ENCODE peak calls at places on chromosomes 2 and 18, in six cellular contexts. D is GOT3; J is trophoblast cell; H is fibroblast of lung; Y is activated CD4-positive, alpha-beta memory T cell treated with anti-CD3 and anti-CD28 coated beads, Interleukin-2, amount 10 ng/mL, durations not matched to agents 7 days and 5 days; A is fibroblast of pulmonary artery. T is an unnamed sample.

GRCh38 chr2:152694161-152694661 is 23.1 kb downstream of the PRPF40A start:
- DNase-seq in D (no peak), J (peak; percentile 58), H (peak; percentile 90), Y (peak; percentile 61), A (peak; percentile 60), T (peak; percentile 89)

GRCh38 chr18:76592981-76593381 is 97.9 kb upstream of the ZNF516 start:
- DNase-seq in D (no peak), J (no peak), H (no peak), Y (no peak), A (peak; percentile 27), T (peak; percentile 57)

GRCh38 chr2:20562540-20563225 is 88.2 kb downstream of the HS1BP3 start:
- DNase-seq in D (no peak), J (no peak), H (no peak), Y (no peak), A (no peak), T (no peak)

GRCh38 chr2:10258726-10259125 is 44.0 kb upstream of the HPCAL1 start:
- DNase-seq in D (no peak), J (no peak), H (no peak), Y (no peak), A (no peak), T (no peak)

GRCh38 chr2:65530547-65531320 is 98.3 kb upstream of the SPRED2 start:
- DNase-seq in D (no peak), J (no peak), H (peak; percentile 65), Y (no peak), A (peak; percentile 20), T (peak; percentile 15)

GRCh38 chr18:8121942-8122480 is 487.2 kb upstream of the RAB12 start:
- DNase-seq in D (no peak), J (peak; percentile 90), H (peak; percentile 95), Y (no peak), A (peak; percentile 54), T (peak; percentile 89)

GRCh38 chr2:239322414-239323086 is 78.3 kb downstream of the HDAC4 start:
- DNase-seq in D (no peak), J (no peak), H (peak; percentile 58), Y (peak; percentile 51), A (peak; percentile 62), T (peak; percentile 33)

GRCh38 chr2:85801871-85802270 is 48.1 kb downstream of the ATOH8 start:
- DNase-seq in D (no peak), J (no peak), H (no peak), Y (peak; percentile 11), A (no peak), T (no peak)

GRCh38 chr2:64987001-64987962 is 1.9 kb upstream of the SLC1A4 start:
- DNase-seq in D (no peak), J (peak; percentile 14), H (peak; percentile 65), Y (no peak), A (peak; percentile 36), T (peak; percentile 50)

GRCh38 chr2:218745559-218746469 is 35.2 kb downstream of the TTLL4 start:
- DNase-seq in D (no peak), J (no peak), H (peak; percentile 55), Y (no peak), A (peak; percentile 90), T (peak; percentile 70)

GRCh38 chr2:207474871-207475485 is 54.8 kb upstream of the CREB1 start:
- DNase-seq in D (no peak), J (no peak), H (peak; percentile 36), Y (peak; percentile 46), A (peak; percentile 81), T (peak; percentile 79)

GRCh38 chr18:70636991-70637390 is 348.1 kb downstream of the SOCS6 start:
- DNase-seq in D (no peak), J (no peak), H (peak; percentile 12), Y (no peak), A (peak; percentile 87), T (no peak)

GRCh38 chr2:2663401-2664036 is 332.4 kb upstream of the MYT1L start:
- DNase-seq in D (no peak), J (no peak), H (peak; percentile 53), Y (no peak), A (no peak), T (no peak)

GRCh38 chr2:27805180-27805579 is 33.7 kb downstream of the MRPL33 start:
- DNase-seq in D (no peak), J (no peak), H (no peak), Y (no peak), A (no peak), T (no peak)

GRCh38 chr2:70688427-70688826 is 79.6 kb downstream of the ADD2 start:
- DNase-seq in D (no peak), J (no peak), H (no peak), Y (no peak), A (no peak), T (no peak)

GRCh38 chr18:76889086-76889699 is 66.8 kb downstream of the ZNF236 start:
- DNase-seq in D (no peak), J (no peak), H (no peak), Y (no peak), A (no peak), T (no peak)

GRCh38 chr2:179460101-179460500 is 195.5 kb upstream of the SESTD1 start:
- DNase-seq in D (no peak), J (peak; percentile 1), H (no peak), Y (no peak), A (no peak), T (no peak)

GRCh38 chr2:20666364-20667150 is at the start of gene GDF7:
- DNase-seq in D (no peak), J (no peak), H (no peak), Y (no peak), A (no peak), T (no peak)

T was measured in choroid plexus epithelial cell.